ENCODE peak calls at places on chromosomes 11 and 22, in seven cellular contexts. P is OCI-LY7, L is adrenal gland, U is neural progenitor cell, T is dorsolateral prefrontal cortex, R is hepatocyte, F is HCT116. O is an unnamed sample.

GRCh38 chr22:24471570-24471969 is 23.6 kb upstream of the UPB1 start:
- DNase-seq in P (no peak), L (peak; percentile 60), U (no peak), T (no peak), R (no peak), F (no peak), O (no peak)

GRCh38 chr22:19149962-19150361 is at the start of gene GSC2:
- DNase-seq in P (no peak), L (no peak), U (peak; percentile 38), T (no peak), R (no peak), F (no peak), O (no peak)

GRCh38 chr11:128171496-128171895 is 415.9 kb downstream of the ETS1 start:
- DNase-seq in P (no peak), L (no peak), U (no peak), T (no peak), R (no peak), F (no peak), O (no peak)

GRCh38 chr11:2378527-2379210 is 1.6 kb downstream of the CD81 start:
- DNase-seq in P (no peak), L (no peak), U (peak; percentile 29), T (no peak), R (peak; percentile 50), F (no peak), O (no peak)

GRCh38 chr11:3642071-3642951 is 519 bp upstream of the ART5 start:
- DNase-seq in P (no peak), L (peak; percentile 70), U (peak; percentile 97), T (no peak), R (peak; percentile 95), F (peak; percentile 72), O (peak; percentile 59)

GRCh38 chr11:20337526-20338154 is 25.9 kb upstream of the HTATIP2 start:
- DNase-seq in P (peak; percentile 4), L (no peak), U (peak; percentile 81), T (no peak), R (peak; percentile 54), F (peak; percentile 27), O (peak; percentile 67)

GRCh38 chr11:67561971-67562560 is 21.5 kb upstream of the GSTP1 start:
- DNase-seq in P (no peak), L (no peak), U (no peak), T (no peak), R (no peak), F (no peak), O (no peak)

GRCh38 chr11:9073826-9074225 is 17.6 kb downstream of the SCUBE2 start:
- DNase-seq in P (no peak), L (no peak), U (no peak), T (no peak), R (no peak), F (no peak), O (no peak)

GRCh38 chr11:134543144-134544044 is 131.4 kb upstream of the B3GAT1 start:
- DNase-seq in P (no peak), L (no peak), U (no peak), T (no peak), R (no peak), F (no peak), O (peak; percentile 63)

GRCh38 chr22:37806409-37807338 is 1.1 kb upstream of the GCAT start:
- DNase-seq in P (no peak), L (no peak), U (peak; percentile 49), T (no peak), R (peak; percentile 50), F (no peak), O (no peak)

GRCh38 chr22:46056169-46057041 is 79.4 kb upstream of the WNT7B start:
- DNase-seq in P (peak; percentile 35), L (no peak), U (no peak), T (peak; percentile 82), R (no peak), F (no peak), O (no peak)

GRCh38 chr22:24827305-24827704 is 21.3 kb downstream of the SGSM1 start:
- DNase-seq in P (no peak), L (no peak), U (no peak), T (no peak), R (peak; percentile 84), F (no peak), O (no peak)

GRCh38 chr11:60927600-60927999 is 3.3 kb downstream of the TMEM132A start:
- DNase-seq in P (no peak), L (no peak), U (no peak), T (no peak), R (no peak), F (no peak), O (no peak)

GRCh38 chr11:20561915-20562314 is 37.5 kb upstream of the SLC6A5 start:
- DNase-seq in P (no peak), L (no peak), U (no peak), T (no peak), R (no peak), F (no peak), O (peak; percentile 21)

GRCh38 chr11:87173185-87174039 is 135.7 kb downstream of the TMEM135 start:
- DNase-seq in P (no peak), L (no peak), U (no peak), T (no peak), R (peak; percentile 49), F (peak; percentile 56), O (no peak)

GRCh38 chr22:46764140-46764680 is 1.8 kb downstream of the TBC1D22A start:
- DNase-seq in P (no peak), L (no peak), U (no peak), T (no peak), R (no peak), F (no peak), O (no peak)

GRCh38 chr11:62390727-62391126 is 28.1 kb upstream of the SCGB1A1 start:
- DNase-seq in P (no peak), L (no peak), U (no peak), T (no peak), R (no peak), F (no peak), O (no peak)

GRCh38 chr11:62392944-62393628 is 25.7 kb upstream of the SCGB1A1 start:
- DNase-seq in P (peak; percentile 55), L (no peak), U (no peak), T (no peak), R (peak; percentile 51), F (peak; percentile 43), O (peak; percentile 35)

GRCh38 chr11:62392506-62392905 is 26.3 kb upstream of the SCGB1A1 start:
- DNase-seq in P (no peak), L (no peak), U (no peak), T (no peak), R (no peak), F (no peak), O (no peak)

GRCh38 chr11:62390237-62390636 is 28.6 kb upstream of the SCGB1A1 start:
- DNase-seq in P (no peak), L (no peak), U (no peak), T (no peak), R (no peak), F (no peak), O (no peak)

DNA sequence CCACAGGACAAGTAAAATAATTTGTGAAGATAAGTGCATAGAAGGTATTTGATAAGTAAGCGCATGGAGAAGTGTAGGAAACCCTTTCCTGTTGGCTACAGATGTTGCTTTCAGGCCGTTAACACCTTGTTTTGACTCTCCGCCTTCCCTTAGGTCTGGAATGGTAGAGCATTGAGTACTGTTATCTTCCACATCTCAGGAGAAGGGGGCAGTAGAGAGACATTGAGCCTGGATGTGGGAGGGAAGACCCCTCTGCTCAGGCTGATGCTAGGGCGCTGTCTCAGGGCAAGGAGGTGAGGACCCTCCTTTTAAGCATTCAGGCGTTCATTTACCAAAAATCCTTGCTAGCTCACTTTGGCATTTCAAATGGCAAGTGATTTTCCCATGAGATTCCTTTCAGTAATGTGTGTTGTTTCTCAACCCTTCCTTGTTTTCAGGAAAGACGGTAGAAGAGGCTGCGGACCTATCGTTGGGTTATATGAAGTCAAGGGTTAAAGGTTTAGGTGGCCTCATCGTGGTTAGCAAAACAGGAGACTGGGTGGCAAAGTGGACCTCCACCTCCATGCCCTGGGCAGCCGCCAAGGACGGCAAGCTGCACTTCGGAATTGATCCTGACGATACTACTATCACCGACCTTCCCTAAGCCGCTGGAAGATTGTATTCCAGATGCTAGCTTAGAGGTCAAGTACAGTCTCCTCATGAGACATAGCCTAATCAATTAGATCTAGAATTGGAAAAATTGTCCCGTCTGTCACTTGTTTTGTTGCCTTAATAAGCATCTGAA is 27.0 kb upstream of the SCGB1A1 start:
- DNase-seq in P (no peak), L (no peak), U (no peak), T (no peak), R (no peak), F (no peak), O (no peak)
- TF ChIP-seq CTCF in P (peak; percentile 18), L (no peak), U (peak; percentile 38), T (no peak), R (no peak), F (no peak), O (peak; percentile 59)

DNA sequence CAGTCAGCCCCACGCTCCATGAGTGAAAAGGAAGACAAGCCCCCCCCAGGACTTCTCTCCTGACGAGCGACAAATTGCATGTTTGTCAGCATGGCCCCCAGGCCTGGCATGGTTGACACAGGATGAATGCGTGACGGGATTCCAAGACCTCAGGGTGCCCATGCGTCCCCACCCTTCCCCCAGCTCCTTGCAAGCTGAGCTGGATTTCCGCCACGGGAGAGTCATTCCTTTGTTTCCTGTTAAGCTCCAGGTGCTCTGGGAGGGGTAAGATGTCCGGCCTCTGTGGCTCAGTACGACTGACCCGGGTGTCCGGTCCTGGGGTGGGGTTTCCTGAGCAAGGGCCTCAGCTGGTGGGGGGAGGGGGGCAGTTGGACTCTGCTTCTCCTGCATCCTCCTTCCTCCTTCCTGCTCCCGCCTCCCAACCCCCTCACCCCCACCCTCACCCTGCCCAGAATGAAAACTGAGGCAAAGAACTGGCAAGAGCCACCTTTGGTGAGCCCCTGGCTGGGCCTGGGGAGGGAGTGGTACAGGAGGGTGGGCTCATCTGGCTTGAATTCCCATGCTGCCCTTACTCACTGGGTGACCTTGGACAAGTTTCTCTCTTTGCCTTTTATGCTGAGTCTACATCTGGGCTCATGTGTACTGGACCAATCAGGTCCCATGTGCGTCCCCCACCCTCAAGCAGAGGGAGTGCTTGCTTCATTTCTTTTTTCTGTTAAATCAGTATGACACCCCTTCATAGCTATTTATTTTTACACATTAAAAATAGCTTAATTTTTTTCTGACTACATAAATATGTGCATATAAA is 2.5 kb downstream of the CDC42EP2 start:
- DNase-seq in P (no peak), L (peak; percentile 58), U (peak; percentile 69), T (no peak), R (peak; percentile 71), F (peak; percentile 55), O (peak; percentile 68)
- H3K4me3 ChIP-seq in P (no peak overlapping the region), L (no peak overlapping the region), U (peak overlapping the region; percentile 24), T (peak overlapping the region; percentile 96), R (peak overlapping the region; percentile 15), F (peak overlapping the region; percentile 85), O (no peak overlapping the region)

DNA sequence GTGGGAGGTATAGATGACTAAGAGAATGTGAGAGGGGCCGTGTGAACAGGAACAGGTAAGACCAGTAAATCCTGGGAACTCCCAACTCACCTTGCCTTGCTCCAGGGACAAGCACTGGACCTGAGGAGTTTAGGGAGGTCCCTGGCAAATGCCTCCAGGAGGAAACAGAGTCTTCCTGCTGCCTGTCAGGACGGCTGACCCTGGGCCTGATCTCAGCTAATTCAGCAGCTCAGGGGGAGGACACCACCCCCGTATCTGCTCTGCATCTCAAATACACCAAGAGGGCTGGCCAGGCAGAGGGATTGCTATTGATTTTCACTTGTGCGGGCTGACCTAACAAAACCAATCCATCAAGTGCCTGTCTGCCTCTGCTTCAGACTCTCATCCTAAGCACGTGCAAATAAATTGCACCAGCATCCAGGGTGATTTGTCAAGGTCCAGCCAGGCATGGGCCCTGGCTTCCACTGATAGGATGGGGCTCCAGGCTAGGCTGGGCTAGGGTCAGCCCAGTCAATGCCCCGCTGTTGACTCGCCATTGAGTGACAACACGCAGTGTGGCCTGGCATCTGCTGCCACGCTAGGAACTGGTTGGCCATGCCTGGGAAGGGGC is 20.3 kb downstream of the UQCR10 start:
- DNase-seq in P (no peak), L (no peak), U (no peak), T (no peak), R (peak; percentile 32), F (no peak), O (peak; percentile 38)
- TF ChIP-seq CTCF in P (no peak), L (no peak), U (no peak), T (no peak), R (no peak), F (no peak), O (no peak)

GRCh38 chr22:40196628-40197027 is 18.9 kb downstream of the TNRC6B start:
- DNase-seq in P (no peak), L (peak; percentile 78), U (no peak), T (no peak), R (peak; percentile 47), F (no peak), O (no peak)
- H3K4me3 ChIP-seq in P (no peak overlapping the region), L (no peak overlapping the region), U (no peak overlapping the region), T (no peak overlapping the region), R (no peak overlapping the region), F (no peak overlapping the region), O (no peak overlapping the region)